ENCODE peak calls at places on chromosome 6, in eight cellular contexts. X, J, L, S, Y, G, O and R are unnamed samples. For H3K9me3, the result is how much of the 10 kb centered on the place peaks cover.

GRCh38 chr6:38944655-38945279 is 103.8 kb upstream of the GLP1R start:
- DNase-seq in Y (no peak), S (no peak), J (no peak), L (no peak), X (no peak), G (no peak), O (no peak), R (no peak)

GRCh38 chr6:107538856-107539387 is 49.0 kb downstream of the SOBP start:
- DNase-seq in Y (no peak), O (no peak), X (no peak), S (no peak), G (no peak), J (no peak), L (no peak), R (no peak)

GRCh38 chr6:113875470-113875869 is 18.3 kb downstream of the MARCKS start:
- DNase-seq in O (peak), S (no peak), J (no peak), G (no peak), L (no peak), X (no peak), Y (no peak), R (no peak)

GRCh38 chr6:42131531-42131930 is 10.9 kb downstream of the C6orf132 start:
- DNase-seq in X (no peak), J (no peak), S (no peak), O (no peak), G (no peak), L (no peak), Y (no peak), R (no peak)

GRCh38 chr6:125828476-125829039 is 37.8 kb downstream of the NCOA7 start:
- DNase-seq in J (no peak), L (no peak), Y (no peak), S (no peak), G (no peak), X (no peak), O (no peak), R (no peak)

GRCh38 chr6:1917628-1918371 is 308.1 kb downstream of the FOXC1 start:
- DNase-seq in L (no peak), G (no peak), X (no peak), Y (peak), J (no peak), O (no peak), S (no peak), R (no peak)

GRCh38 chr6:28977351-28978136 is 27.6 kb downstream of the ZNF311 start:
- DNase-seq in O (no peak), S (no peak), G (no peak), Y (no peak), X (no peak), L (no peak), J (no peak), R (no peak)

GRCh38 chr6:17305219-17306001 is 24.2 kb downstream of the RBM24 start:
- DNase-seq in S (no peak), L (no peak), O (no peak), G (no peak), J (no peak), Y (no peak), X (no peak), R (no peak)

GRCh38 chr6:108676555-108676954 is 115.8 kb downstream of the FOXO3 start:
- DNase-seq in G (no peak), O (no peak), L (no peak), Y (no peak), X (no peak), S (no peak), J (no peak), R (no peak)

GRCh38 chr6:106976270-106976669 is 1.7 kb upstream of the CD24 start:
- DNase-seq in X (no peak), G (no peak), J (no peak), O (no peak), L (no peak), S (no peak), Y (no peak), R (no peak)

GRCh38 chr6:152572395-152573061 is 64.6 kb downstream of the SYNE1 start:
- DNase-seq in J (no peak), S (no peak), G (no peak), Y (no peak), X (no peak), L (no peak), O (no peak), R (no peak)

GRCh38 chr6:36949636-36950035 is 4.9 kb upstream of the PI16 start:
- DNase-seq in Y (no peak), X (no peak), S (no peak), G (no peak), J (no peak), O (no peak), L (no peak), R (no peak)

GRCh38 chr6:129575378-129576118 is 134.4 kb downstream of the ARHGAP18 start:
- DNase-seq in O (no peak), G (no peak), L (no peak), Y (peak), X (peak), J (no peak), S (no peak), R (peak)

GRCh38 chr6:127550403-127550802 is 26.6 kb upstream of the C6orf58 start:
- DNase-seq in Y (no peak), X (no peak), G (no peak), J (no peak), O (no peak), L (no peak), S (no peak), R (no peak)

GRCh38 chr6:108588586-108588985 is 27.9 kb downstream of the FOXO3 start:
- DNase-seq in X (no peak), S (no peak), J (no peak), O (peak), G (no peak), L (no peak), Y (no peak), R (no peak)

GRCh38 chr6:35258858-35259193 is 709 bp upstream of the ZNF76 start:
- DNase-seq in O (no peak), Y (peak), X (peak), L (peak), G (no peak), J (peak), S (peak), R (peak)

DNA sequence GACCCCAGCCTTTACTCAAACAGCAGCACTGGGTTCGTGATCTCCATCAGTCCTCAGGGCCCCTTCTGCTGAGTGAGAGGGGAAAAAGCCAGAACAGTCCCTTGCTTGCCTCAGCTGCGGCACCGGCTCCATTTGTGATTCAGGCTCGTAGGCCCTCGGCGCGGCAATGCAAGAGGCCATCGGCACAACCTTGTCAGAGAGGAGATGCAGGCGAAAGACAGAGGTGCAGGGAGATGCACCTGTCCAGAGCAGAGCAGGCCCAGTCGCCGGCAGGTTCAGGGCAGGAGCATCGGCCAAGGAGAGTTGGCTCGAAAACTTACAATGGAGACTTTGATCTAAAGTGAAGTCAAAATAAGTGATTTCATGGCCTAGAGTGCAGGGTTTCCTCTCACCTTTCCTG is 171.6 kb downstream of the SMOC2 start:
- DNase-seq in O (no peak), J (no peak), Y (no peak), S (no peak), G (no peak), L (no peak), X (no peak), R (no peak)
- H3K9me3 ChIP-seq in O (under half), J (under half), Y (under half), S (under half), G (under half), L (under half), X (under half), R (under half)

GRCh38 chr6:22072939-22073338 is 223.9 kb downstream of the PRL start:
- DNase-seq in G (no peak), S (no peak), Y (no peak), J (no peak), X (no peak), L (no peak), O (no peak), R (no peak)

GRCh38 chr6:22067127-22067526 is 229.7 kb downstream of the PRL start:
- DNase-seq in J (no peak), G (no peak), L (no peak), X (peak), S (no peak), Y (no peak), O (no peak), R (no peak)

GRCh38 chr6:22068561-22069346 is 228.1 kb downstream of the PRL start:
- DNase-seq in G (no peak), J (no peak), L (no peak), S (no peak), O (no peak), X (no peak), Y (no peak), R (no peak)

DNA sequence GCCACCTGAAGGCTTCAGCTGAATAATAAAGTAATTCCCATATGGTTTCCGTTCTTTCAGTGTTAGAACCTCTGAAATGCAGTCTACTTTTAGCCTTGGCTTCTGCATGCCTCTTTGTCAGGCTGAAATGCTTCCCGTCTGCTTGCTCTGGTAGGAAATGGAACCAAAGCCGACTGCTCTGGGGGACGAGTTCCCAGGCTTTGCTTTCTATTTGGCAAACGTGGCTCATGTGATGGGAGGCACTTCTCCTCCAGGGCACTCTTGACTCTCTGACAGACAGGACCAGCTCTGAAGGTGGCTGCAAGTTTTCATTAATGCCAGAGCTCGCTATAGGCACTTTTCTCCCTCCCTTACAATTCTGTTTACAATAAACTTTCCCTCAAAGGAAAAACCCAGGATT is 225.2 kb downstream of the PRL start:
- DNase-seq in Y (no peak), G (peak), S (no peak), J (no peak), L (peak), X (peak), O (no peak), R (peak)
- H3K4me3 ChIP-seq in Y (no peak), G (peak), S (no peak), J (no peak), L (peak), X (peak), O (no peak), R (peak)

GRCh38 chr6:149356081-149356750 is 38.7 kb downstream of the TAB2 start:
- DNase-seq in Y (no peak), G (no peak), O (no peak), S (no peak), L (no peak), X (no peak), J (no peak), R (no peak)
- H3K9me3 ChIP-seq in Y (under half), G (under half), O (under half), S (under half), L (under half), X (under half), J (under half), R (under half)

GRCh38 chr6:8530775-8531435 is 95.6 kb upstream of the SLC35B3 start:
- DNase-seq in Y (no peak), J (no peak), O (no peak), G (no peak), X (no peak), S (no peak), L (no peak), R (peak)
- H3K4me3 ChIP-seq in Y (no peak), J (no peak), O (no peak), G (peak), X (peak), S (no peak), L (peak), R (no peak)

DNA sequence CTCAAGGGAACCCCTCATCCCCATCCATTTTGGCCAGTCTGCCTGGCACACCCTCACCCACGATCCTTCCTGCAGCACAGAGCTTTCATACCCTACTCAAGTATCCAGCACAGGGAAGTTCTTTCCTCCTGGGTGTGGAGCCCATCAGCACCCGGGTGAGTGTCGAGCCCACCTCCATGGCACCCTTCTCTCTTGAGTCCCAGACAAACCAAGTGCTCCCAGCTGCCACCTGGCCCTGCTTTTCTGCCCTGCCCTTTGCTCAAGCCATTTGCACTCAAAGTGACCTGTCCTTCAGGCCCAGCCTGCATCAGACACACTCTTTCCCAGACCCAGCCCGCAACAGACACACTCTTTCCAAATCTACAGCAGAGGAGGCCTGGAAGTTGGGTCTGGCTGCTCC is 257.2 kb downstream of the DLL1 start:
- DNase-seq in X (no peak), Y (no peak), J (peak), L (no peak), G (no peak), O (no peak), S (no peak), R (no peak)
- H3K9me3 ChIP-seq in X (under half), Y (under half), J (under half), L (under half), G (under half), O (under half), S (under half), R (under half)

GRCh38 chr6:154179443-154179842 is 140.4 kb downstream of the OPRM1 start:
- DNase-seq in G (no peak), X (no peak), Y (no peak), J (no peak), S (no peak), L (no peak), O (no peak), R (no peak)
- H3K4me3 ChIP-seq in G (no peak), X (no peak), Y (no peak), J (no peak), S (no peak), L (no peak), O (no peak), R (no peak)

GRCh38 chr6:9851006-9851405 is 563.9 kb downstream of the TFAP2A start:
- DNase-seq in O (no peak), Y (no peak), S (no peak), X (no peak), L (no peak), J (no peak), G (no peak), R (no peak)
- H3K9me3 ChIP-seq in O (under half), Y (under half), S (under half), X (half or more), L (half or more), J (under half), G (under half), R (under half)